ENCODE peak calls at places on chromosomes 3 and 15, in four cellular contexts. I is spleen, P is upper lobe of left lung, N is esophagus muscularis mucosa. V is an unnamed sample.

GRCh38 chr3:81744366-81744765 is 17.1 kb downstream of the GBE1 start:
- DNase-seq in P (no peak), I (no peak), N (no peak), V (no peak)

GRCh38 chr15:79769933-79770332 is 126.9 kb downstream of the MTHFS start:
- DNase-seq in N (no peak), P (no peak), I (no peak), V (no peak)

GRCh38 chr3:13880811-13881156 is 913 bp upstream of the WNT7A start:
- DNase-seq in N (no peak), P (peak), I (no peak), V (no peak)

GRCh38 chr3:17182158-17182557 is 297.4 kb downstream of the PLCL2 start:
- DNase-seq in P (no peak), I (no peak), N (no peak), V (no peak)

GRCh38 chr3:59286791-59287531 is 237.1 kb upstream of the CFAP20DC start:
- DNase-seq in I (no peak), N (no peak), P (no peak), V (no peak)

GRCh38 chr3:56801151-56801596 is 575 bp downstream of the ARHGEF3 start:
- DNase-seq in I (peak), N (no peak), P (no peak), V (no peak)

GRCh38 chr3:18153571-18154173 is 271.5 kb downstream of the SATB1 start:
- DNase-seq in N (no peak), P (no peak), I (no peak), V (no peak)

GRCh38 chr3:196238612-196239190 is 22.4 kb downstream of the SLC51A start:
- DNase-seq in P (no peak), I (no peak), N (no peak), V (no peak)

GRCh38 chr3:108322352-108322751 is 26.0 kb downstream of the HHLA2 start:
- DNase-seq in I (no peak), P (no peak), N (no peak), V (no peak)

GRCh38 chr3:127056281-127056680 is 73.4 kb downstream of the PLXNA1 start:
- DNase-seq in N (no peak), I (peak), P (peak), V (no peak)

GRCh38 chr3:130377960-130378676 is 32.6 kb downstream of the COL6A5 start:
- DNase-seq in P (no peak), N (no peak), I (no peak), V (no peak)

GRCh38 chr3:12741205-12741604 is 17.9 kb downstream of the TMEM40 start:
- DNase-seq in N (no peak), I (no peak), P (no peak), V (no peak)

GRCh38 chr3:37223084-37223975 is 48.9 kb upstream of the LRRFIP2 start:
- DNase-seq in I (no peak), P (no peak), N (no peak), V (no peak)

GRCh38 chr3:32009101-32009500 is 27.6 kb downstream of the ZNF860 start:
- DNase-seq in I (no peak), N (no peak), P (no peak), V (no peak)

GRCh38 chr15:38271895-38272294 is 19.3 kb downstream of the SPRED1 start:
- DNase-seq in I (no peak), P (no peak), N (no peak), V (no peak)

DNA sequence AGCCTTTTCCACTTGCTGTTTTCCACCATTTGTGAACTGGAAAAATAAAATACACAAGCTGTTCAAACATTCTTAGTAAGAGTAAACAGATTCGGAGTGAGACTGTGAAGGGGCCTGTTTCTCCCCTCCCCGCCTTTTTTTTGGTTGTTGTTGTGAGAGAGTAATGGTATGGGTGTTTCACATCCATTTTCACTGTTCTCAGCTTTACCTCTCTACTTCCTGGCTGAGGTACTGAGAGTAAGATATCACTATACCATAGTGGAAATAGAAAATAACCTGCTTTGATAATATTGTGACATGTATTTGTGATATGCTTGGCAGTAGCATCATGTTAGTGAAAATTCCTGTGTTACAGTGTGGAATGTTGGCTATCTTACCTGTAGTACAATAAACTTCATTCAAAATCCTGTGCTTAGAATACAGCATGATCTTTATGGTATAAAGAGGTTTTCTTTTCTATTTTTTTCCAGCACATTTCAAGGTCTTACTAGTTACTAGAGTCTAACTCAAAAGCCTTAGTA is 12.0 kb downstream of the CNTN4 start:
- DNase-seq in I (no peak), P (no peak), N (no peak), V (no peak)
- TF ChIP-seq POLR2AphosphoS5 in I (no peak), P (no peak), N (no peak), V (no peak)

GRCh38 chr3:62318752-62319569 is 54.4 kb downstream of the FEZF2 start:
- DNase-seq in N (peak), I (peak), P (peak), V (peak)
- TF ChIP-seq POLR2A in N (no peak), I (no peak), P (no peak), V (peak)

DNA sequence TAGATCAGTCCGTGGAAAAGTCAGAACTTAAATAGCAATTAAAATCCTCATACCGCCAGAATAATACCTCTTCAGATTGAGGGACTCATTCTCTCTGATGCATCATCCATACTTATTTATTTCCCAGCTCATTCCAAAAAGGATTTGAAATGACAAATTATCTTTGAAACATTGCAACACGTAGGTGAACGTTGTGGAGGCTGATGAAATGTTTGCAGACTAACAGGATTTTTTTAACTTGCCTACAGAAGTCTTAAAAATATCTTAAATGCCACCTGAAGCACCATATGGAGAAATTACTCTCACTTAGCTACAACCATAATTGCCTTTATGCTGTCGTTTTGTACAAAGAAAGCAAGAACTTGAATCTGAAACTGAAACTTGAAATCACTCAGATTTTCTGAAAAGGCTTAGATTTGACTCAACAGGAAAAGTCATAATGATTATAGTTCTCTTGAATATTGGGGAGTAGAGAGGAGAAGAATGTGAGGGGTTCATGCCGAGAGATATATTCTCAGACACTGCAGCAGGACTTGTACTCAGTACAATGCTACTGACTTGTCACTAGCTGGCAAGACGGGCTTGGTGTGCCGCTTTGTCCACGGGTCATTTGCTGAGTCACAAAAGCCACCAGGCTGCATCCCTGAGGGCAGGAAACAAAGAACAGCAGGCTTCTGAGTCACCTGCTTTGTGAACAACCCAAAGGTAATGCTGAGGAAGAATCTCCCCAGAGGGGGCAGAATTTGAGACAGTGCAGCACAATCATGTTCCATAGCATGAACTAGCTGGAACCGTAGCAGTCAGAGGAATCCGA is 7.1 kb upstream of the FMN1 start:
- DNase-seq in N (peak), I (peak), P (no peak), V (peak)
- TF ChIP-seq POLR2AphosphoS5 in N (no peak), I (no peak), P (no peak), V (no peak)

GRCh38 chr3:52681610-52682009 is 4.1 kb downstream of the PBRM1 start:
- DNase-seq in N (no peak), P (no peak), I (no peak), V (no peak)

GRCh38 chr3:52683611-52684010 is 2.1 kb downstream of the PBRM1 start:
- DNase-seq in I (no peak), N (no peak), P (no peak), V (no peak)

GRCh38 chr3:52679811-52680210 is 5.9 kb downstream of the PBRM1 start:
- DNase-seq in N (no peak), I (no peak), P (no peak), V (no peak)

GRCh38 chr3:52684184-52684583 is 1.5 kb downstream of the PBRM1 start:
- DNase-seq in P (no peak), N (no peak), I (no peak), V (no peak)

DNA sequence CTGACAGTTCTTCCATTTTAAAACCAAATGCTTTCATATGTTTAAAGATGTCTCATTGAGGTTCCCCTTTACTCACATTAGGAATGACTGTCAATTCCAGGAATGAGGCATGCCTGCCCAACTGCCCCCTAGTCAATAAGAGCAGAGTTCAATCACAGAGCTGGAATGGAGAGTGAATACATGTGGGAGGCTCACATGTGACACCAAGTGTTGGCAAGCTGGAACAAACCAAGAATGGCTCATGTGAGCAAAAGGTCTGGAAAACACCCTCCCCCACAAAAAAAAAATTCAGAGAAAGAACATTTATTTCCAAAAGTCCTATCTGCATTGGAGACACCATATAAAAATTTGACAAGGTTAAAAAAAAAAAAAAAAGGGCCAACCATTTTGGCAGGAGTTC is 3.7 kb downstream of the PBRM1 start:
- DNase-seq in P (no peak), N (no peak), I (no peak), V (no peak)
- TF ChIP-seq POLR2A in P (no peak), N (no peak), I (no peak), V (no peak)

GRCh38 chr3:105315827-105316226 is 50.9 kb upstream of the ALCAM start:
- DNase-seq in N (no peak), P (no peak), I (no peak), V (no peak)
- TF ChIP-seq POLR2AphosphoS5 in N (no peak), P (no peak), I (no peak), V (no peak)

GRCh38 chr3:187741403-187742350 is 3.6 kb downstream of the BCL6 start:
- DNase-seq in P (peak), N (no peak), I (peak), V (no peak)
- TF ChIP-seq POLR2A in P (peak), N (peak), I (peak), V (no peak)

GRCh38 chr3:46946416-46946815 is 30.1 kb downstream of the CCDC12 start:
- DNase-seq in P (no peak), N (no peak), I (peak), V (no peak)

GRCh38 chr3:46947545-46947899 is 29.0 kb downstream of the CCDC12 start:
- DNase-seq in I (no peak), P (no peak), N (no peak), V (no peak)

GRCh38 chr3:46946856-46947544 is 29.5 kb downstream of the CCDC12 start:
- DNase-seq in N (no peak), I (peak), P (no peak), V (no peak)

GRCh38 chr3:46948830-46949671 is 27.5 kb downstream of the CCDC12 start:
- DNase-seq in I (peak), N (no peak), P (no peak), V (no peak)

GRCh38 chr3:46947981-46948791 is 28.4 kb downstream of the CCDC12 start:
- DNase-seq in I (peak), N (no peak), P (peak), V (no peak)
- TF ChIP-seq POLR2AphosphoS5 in I (peak), N (no peak), P (peak), V (no peak)

GRCh38 chr15:100334015-100334414 is 7.8 kb downstream of the ADAMTS17 start:
- DNase-seq in I (no peak), N (peak), P (no peak), V (no peak)

GRCh38 chr15:100334905-100335304 is 6.9 kb downstream of the ADAMTS17 start:
- DNase-seq in N (peak), I (no peak), P (no peak), V (no peak)

GRCh38 chr15:100336061-100336460 is 5.7 kb downstream of the ADAMTS17 start:
- DNase-seq in I (no peak), P (no peak), N (peak), V (no peak)

GRCh38 chr15:100334456-100334855 is 7.3 kb downstream of the ADAMTS17 start:
- DNase-seq in I (no peak), N (peak), P (peak), V (no peak)

GRCh38 chr15:100335335-100335999 is 6.3 kb downstream of the ADAMTS17 start:
- DNase-seq in P (no peak), I (no peak), N (peak), V (no peak)
- TF ChIP-seq POLR2A in P (no peak), I (no peak), N (no peak), V (no peak)

GRCh38 chr3:67082533-67083024 is 84.5 kb downstream of the KBTBD8 start:
- DNase-seq in N (no peak), I (peak), P (no peak), V (no peak)

GRCh38 chr3:67077656-67078055 is 79.5 kb downstream of the KBTBD8 start:
- DNase-seq in N (no peak), P (no peak), I (no peak), V (no peak)

GRCh38 chr3:67087788-67088187 is 89.7 kb downstream of the KBTBD8 start:
- DNase-seq in P (no peak), N (no peak), I (no peak), V (no peak)

GRCh38 chr3:67083277-67083676 is 85.2 kb downstream of the KBTBD8 start:
- DNase-seq in P (no peak), N (no peak), I (peak), V (no peak)
- TF ChIP-seq POLR2AphosphoS5 in P (no peak), N (no peak), I (peak), V (no peak)

GRCh38 chr3:197749315-197749600 is 425 bp upstream of the FYTTD1 start:
- DNase-seq in I (no peak), N (no peak), P (no peak), V (peak)

GRCh38 chr3:197750396-197750831 is 731 bp downstream of the FYTTD1 start:
- DNase-seq in I (peak), P (peak), N (no peak), V (peak)

GRCh38 chr3:197749601-197750395 is at the start of gene FYTTD1:
- DNase-seq in I (peak), N (peak), P (peak), V (peak)

GRCh38 chr3:197752107-197752506 is 2.4 kb downstream of the FYTTD1 start:
- DNase-seq in I (no peak), P (no peak), N (no peak), V (no peak)

DNA sequence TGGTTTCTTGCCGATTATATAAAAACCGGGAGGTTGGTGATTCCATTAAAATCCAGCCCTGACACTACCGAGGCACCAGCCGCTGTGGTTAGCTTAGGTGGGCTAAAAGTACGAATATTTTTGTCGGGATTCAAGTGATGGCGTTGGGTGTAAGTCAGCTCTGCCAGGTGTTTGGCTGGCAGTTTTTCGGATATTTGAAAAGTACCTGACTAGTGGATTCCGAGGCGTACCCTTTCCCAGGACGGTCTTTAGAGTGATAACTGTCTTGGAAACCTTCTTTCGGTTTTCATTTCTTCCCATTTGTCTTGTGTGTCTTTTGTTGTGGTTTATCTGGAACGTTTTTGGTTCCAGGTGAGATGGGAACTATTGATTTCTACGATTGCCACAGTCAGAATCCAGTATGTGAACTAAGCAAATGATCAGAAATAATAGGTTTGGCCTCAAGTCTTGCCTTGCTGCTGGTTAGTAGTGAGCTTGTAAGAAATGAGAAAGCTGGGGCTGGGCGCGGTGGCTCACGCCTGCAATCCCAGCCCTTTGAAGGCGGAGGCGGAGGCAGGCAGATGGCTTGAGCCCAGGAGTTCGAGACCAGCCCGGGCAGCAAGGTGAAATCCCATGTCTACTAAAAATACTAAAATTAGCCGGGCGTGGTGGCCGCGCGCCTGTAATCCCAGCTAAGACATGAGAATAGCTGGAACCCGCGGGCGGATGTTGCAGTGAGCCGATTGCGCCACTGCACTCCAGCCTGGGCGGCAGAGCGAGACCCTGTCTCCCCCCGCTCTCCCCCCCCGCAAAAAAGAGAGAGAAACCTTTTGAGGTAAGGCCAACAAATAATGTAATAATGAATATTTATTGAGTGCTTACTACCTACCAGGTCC is 1.4 kb downstream of the FYTTD1 start:
- DNase-seq in I (peak), P (peak), N (no peak), V (no peak)
- TF ChIP-seq POLR2A in I (no peak), P (no peak), N (peak), V (no peak)

V was measured in GM12891.